ENCODE peak calls at places on chromosome X, in eight cellular contexts. W is PC-3, Y is thoracic aorta, E is endodermal cell, B is left ventricle myocardium inferior, M is astrocyte, C is fibroblast of lung, A is lower lobe of right lung. O is an unnamed sample.

GRCh38 chrX:54415534-54416350 is 24.5 kb upstream of the TSR2 start:
- DNase-seq in W (no peak), M (peak; percentile 36), C (peak; percentile 11), B (no peak), A (no peak), Y (no peak), E (peak; percentile 66), O (no peak)

GRCh38 chrX:97517763-97518162 is 634.1 kb downstream of the RPA4 start:
- DNase-seq in B (no peak), M (no peak), E (no peak), C (no peak), W (peak; percentile 65), A (no peak), Y (no peak), O (no peak)

GRCh38 chrX:114268643-114269042 is 315.2 kb upstream of the HTR2C start:
- DNase-seq in Y (no peak), E (no peak), B (no peak), M (no peak), C (no peak), W (no peak), A (no peak), O (no peak)

GRCh38 chrX:70166601-70167590 is 10.4 kb upstream of the DGAT2L6 start:
- DNase-seq in W (peak; percentile 59), A (no peak), C (peak; percentile 73), B (no peak), Y (no peak), E (no peak), M (peak; percentile 67), O (no peak)

GRCh38 chrX:107716045-107716684 is 59.4 kb downstream of the TSC22D3 start:
- DNase-seq in Y (no peak), C (no peak), E (peak; percentile 89), B (no peak), M (peak; percentile 20), W (peak; percentile 28), A (peak; percentile 54), O (no peak)

GRCh38 chrX:51148848-51149247 is 183.8 kb upstream of the NUDT10 start:
- DNase-seq in Y (no peak), B (no peak), E (peak; percentile 75), A (no peak), M (no peak), W (peak; percentile 27), C (no peak), O (no peak)

GRCh38 chrX:7941390-7942042 is 14.3 kb upstream of the PNPLA4 start:
- DNase-seq in W (peak; percentile 36), A (no peak), E (peak; percentile 57), B (no peak), M (no peak), Y (no peak), C (peak; percentile 5), O (no peak)

GRCh38 chrX:107678957-107679740 is 50.8 kb downstream of the PRPS1 start:
- DNase-seq in B (peak; percentile 83), M (peak; percentile 35), A (peak; percentile 82), C (peak; percentile 91), E (peak; percentile 40), Y (no peak), W (no peak), O (peak; percentile 39)

GRCh38 chrX:155235891-155236290 is 19.6 kb downstream of the VBP1 start:
- DNase-seq in B (no peak), Y (no peak), M (no peak), E (no peak), W (peak; percentile 79), A (no peak), C (no peak), O (no peak)

GRCh38 chrX:38561951-38562719 is 793 bp downstream of the TSPAN7 start:
- DNase-seq in Y (no peak), A (peak; percentile 44), W (no peak), C (no peak), B (peak; percentile 16), M (no peak), E (peak; percentile 71), O (no peak)

GRCh38 chrX:1463581-1464281 is 11.0 kb upstream of the ASMTL start:
- DNase-seq in Y (no peak), A (peak; percentile 14), M (no peak), C (no peak), B (no peak), W (no peak), E (no peak), O (no peak)

GRCh38 chrX:151919610-151920009 is 6.9 kb downstream of the MAGEA4 start:
- DNase-seq in W (no peak), Y (no peak), E (no peak), B (no peak), C (no peak), M (no peak), A (no peak), O (no peak)

GRCh38 chrX:102841706-102842003 is 95.4 kb upstream of the RAB40AL start:
- DNase-seq in C (no peak), B (no peak), W (no peak), E (no peak), A (no peak), M (no peak), Y (no peak), O (no peak)

GRCh38 chrX:130393451-130394074 is 8.1 kb upstream of the GPR119 start:
- DNase-seq in C (peak; percentile 50), E (peak; percentile 83), B (no peak), A (no peak), Y (no peak), W (peak; percentile 74), M (peak; percentile 15), O (no peak)

GRCh38 chrX:137052641-137053235 is 18.9 kb upstream of the GPR101 start:
- DNase-seq in Y (no peak), M (no peak), W (peak; percentile 6), C (no peak), A (no peak), B (no peak), E (peak; percentile 65), O (no peak)

GRCh38 chrX:101347859-101348451 is 587 bp downstream of the TIMM8A start:
- DNase-seq in C (peak; percentile 9), A (no peak), B (no peak), M (peak; percentile 8), E (no peak), W (no peak), Y (no peak), O (no peak)

DNA sequence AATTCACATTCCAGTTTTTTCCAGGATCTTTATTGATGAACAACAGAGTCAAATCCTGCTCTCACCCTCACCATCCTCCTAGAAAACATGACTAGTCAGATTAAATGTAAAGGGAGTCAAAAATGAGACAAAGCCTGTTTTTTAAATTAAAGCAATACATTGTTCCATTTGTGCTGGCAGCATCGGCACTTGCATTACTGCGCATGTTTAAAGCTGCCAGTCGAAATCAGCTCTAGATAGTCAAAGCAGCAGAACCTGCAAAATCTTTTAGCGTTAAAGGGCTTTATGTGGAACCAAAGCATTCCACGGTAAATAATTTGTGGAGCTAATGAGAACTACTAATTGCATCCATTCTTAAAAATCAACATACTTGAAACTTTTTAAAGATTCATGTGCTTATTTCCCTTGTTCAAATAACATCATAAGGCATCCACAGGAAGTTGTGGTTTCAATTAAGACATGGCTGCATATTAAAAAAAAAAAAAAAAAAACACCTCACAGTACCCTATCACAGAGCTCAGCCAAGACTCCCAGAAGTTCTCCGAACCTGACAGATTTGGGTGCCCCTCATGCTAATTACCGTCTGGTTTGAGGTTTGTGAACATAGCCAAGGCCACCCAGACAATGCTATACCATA is 82.2 kb downstream of the SH3KBP1 start:
- DNase-seq in E (no peak), A (no peak), C (no peak), B (no peak), W (no peak), M (no peak), Y (no peak), O (no peak)
- H3K4me1 ChIP-seq in E (no peaks in the 10 kb centered on the region), A (peaks cover 12% of the 10 kb centered on the region), C (no peaks in the 10 kb centered on the region), B (peaks cover 3% of the 10 kb centered on the region), W (no peaks in the 10 kb centered on the region), M (no peaks in the 10 kb centered on the region), Y (no peaks in the 10 kb centered on the region), O (no peaks in the 10 kb centered on the region)

DNA sequence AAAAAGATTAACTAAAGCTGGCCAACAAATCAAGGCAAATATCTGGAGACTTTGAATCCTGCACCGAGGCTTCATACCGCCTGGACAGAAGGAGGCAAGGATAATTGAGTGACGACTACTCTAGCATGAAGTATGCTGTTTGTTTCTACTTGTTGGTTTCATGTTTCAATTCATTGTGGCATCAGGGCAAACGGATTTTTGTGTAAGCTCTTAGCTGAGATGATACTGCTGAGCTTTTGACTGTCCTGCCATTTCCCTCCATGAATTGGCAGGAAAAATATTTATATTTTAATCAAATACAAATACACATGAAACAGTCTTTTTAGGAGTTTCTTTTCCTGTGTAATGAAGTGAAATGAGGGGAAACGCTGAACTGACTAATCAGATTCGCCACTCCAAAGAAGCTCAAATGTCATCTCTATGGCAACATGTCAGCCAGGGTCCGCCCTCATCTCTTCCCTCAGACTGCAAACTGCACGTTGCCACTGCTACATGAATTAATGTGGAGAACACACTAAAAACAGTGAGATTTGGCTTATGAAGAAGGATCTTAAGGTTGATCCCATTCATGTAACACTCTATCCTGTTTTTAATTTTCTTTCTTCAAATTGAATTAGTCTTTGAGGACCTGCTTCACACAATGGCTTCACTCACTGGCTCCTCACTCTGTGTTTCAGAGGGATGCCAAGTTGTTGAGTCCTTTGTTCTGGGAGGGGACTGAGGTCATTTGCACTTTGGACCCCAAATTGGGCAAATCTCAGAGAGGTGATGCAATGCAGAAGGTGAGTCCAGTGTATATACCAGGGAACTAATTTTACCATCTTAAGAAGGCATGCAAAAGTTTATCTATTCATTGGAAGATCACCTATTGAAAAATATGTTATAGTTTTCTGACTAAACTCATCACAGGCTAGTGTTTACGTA is 149.6 kb upstream of the MID1 start:
- DNase-seq in W (no peak), A (no peak), B (no peak), Y (no peak), E (no peak), M (peak; percentile 38), C (peak; percentile 70), O (no peak)
- H3K4me3 ChIP-seq in W (no peak overlapping the region), A (no peak overlapping the region), B (peak overlapping the region; percentile 14), Y (peak overlapping the region; percentile 51), E (no peak overlapping the region), M (peak overlapping the region; percentile 38), C (no peak overlapping the region), O (no peak overlapping the region)

DNA sequence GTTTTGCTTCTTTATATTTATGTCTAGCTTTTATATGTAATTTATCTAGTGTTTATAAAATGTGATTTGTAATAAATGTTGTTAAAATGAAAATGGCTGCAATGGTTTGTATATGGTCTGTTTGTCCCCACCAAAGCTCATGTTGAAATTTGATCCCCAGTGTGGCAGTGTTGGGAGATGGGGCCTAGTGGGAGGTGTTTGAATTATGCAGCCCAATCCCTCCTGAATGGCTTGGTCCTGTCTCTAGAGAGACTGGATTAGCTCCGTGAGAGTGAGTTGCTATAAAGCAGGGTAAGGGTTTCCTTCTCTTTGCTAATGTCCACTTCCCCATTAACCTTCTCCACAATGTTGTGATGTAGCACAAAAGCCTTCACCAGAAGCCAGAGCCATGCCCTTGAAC is 30.0 kb upstream of the JADE3 start:
- DNase-seq in E (peak; percentile 49), B (no peak), A (no peak), Y (no peak), W (no peak), C (no peak), M (no peak), O (no peak)
- H3K4me1 ChIP-seq in E (no peaks in the 10 kb centered on the region), B (no peaks in the 10 kb centered on the region), A (no peaks in the 10 kb centered on the region), Y (no peaks in the 10 kb centered on the region), W (no peaks in the 10 kb centered on the region), C (no peaks in the 10 kb centered on the region), M (no peaks in the 10 kb centered on the region), O (no peaks in the 10 kb centered on the region)

DNA sequence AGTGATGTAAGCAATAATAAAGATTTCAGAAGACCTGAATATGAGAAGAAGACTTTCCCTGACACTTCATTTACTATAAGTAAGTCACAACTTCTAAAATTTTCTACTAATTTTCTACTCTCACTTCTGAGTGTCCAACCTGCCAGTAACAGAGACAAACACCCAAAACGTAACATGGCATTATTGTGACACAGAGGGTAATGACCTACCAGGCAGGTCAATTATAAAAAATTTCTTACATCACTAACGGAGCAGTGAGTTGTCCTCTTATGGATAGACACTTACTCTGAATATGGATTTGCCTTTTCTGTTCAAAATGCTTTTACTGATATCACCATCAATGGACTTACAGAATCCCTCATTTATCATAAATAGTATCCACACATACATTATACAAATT is 405.9 kb upstream of the MAGEB16 start:
- DNase-seq in A (no peak), B (no peak), Y (no peak), W (no peak), M (no peak), C (no peak), E (no peak), O (no peak)
- H3K4me3 ChIP-seq in A (no peak overlapping the region), B (no peak overlapping the region), Y (no peak overlapping the region), W (no peak overlapping the region), M (no peak overlapping the region), C (no peak overlapping the region), E (no peak overlapping the region), O (no peak overlapping the region)